ENCODE peak calls at places on chromosomes 13 and 19, in five cellular contexts. D is DND-41, V is cardiac muscle cell, Q is GM06990, A is upper lobe of right lung. M is an unnamed sample.
A peak's percentile ranks its signal among the peaks of the same experiment; 100 is the strongest.

GRCh38 chr19:18419699-18420460 is 682 bp downstream of the SSBP4 start:
- DNase-seq in V (no peak), Q (peak; percentile 73), D (peak; percentile 71), A (peak; percentile 75), M (no peak)

GRCh38 chr13:42102961-42103688 is 54.7 kb downstream of the DGKH start:
- DNase-seq in A (no peak), D (no peak), Q (no peak), V (no peak), M (peak; percentile 64)

GRCh38 chr19:15251010-15251748 is 18.9 kb upstream of the EPHX3 start:
- DNase-seq in Q (no peak), A (no peak), D (no peak), V (peak; percentile 69), M (no peak)

GRCh38 chr19:6778386-6778785 is 5.9 kb downstream of the VAV1 start:
- DNase-seq in D (no peak), A (no peak), V (no peak), Q (no peak), M (no peak)

GRCh38 chr19:48659768-48660167 is 13.0 kb downstream of the NTN5 start:
- DNase-seq in A (no peak), V (no peak), D (no peak), Q (no peak), M (peak; percentile 61)

GRCh38 chr13:35198821-35199220 is 256.8 kb downstream of the NBEA start:
- DNase-seq in D (no peak), A (no peak), Q (no peak), V (no peak), M (no peak)

GRCh38 chr19:18208098-18208951 is 4.5 kb upstream of the RAB3A start:
- DNase-seq in Q (no peak), A (peak; percentile 75), V (peak; percentile 87), D (peak; percentile 55), M (no peak)

GRCh38 chr19:53908106-53908932 is 759 bp upstream of the CACNG7 start:
- DNase-seq in D (no peak), A (no peak), Q (peak; percentile 36), V (peak; percentile 79), M (peak; percentile 19)

GRCh38 chr13:36999054-36999927 is at the start of gene ALG5:
- DNase-seq in Q (peak; percentile 93), V (peak; percentile 93), D (peak; percentile 92), A (peak; percentile 96), M (peak; percentile 75)

GRCh38 chr19:42601811-42602443 is 7.2 kb upstream of the CEACAM8 start:
- DNase-seq in V (peak; percentile 47), D (peak; percentile 63), A (no peak), Q (no peak), M (peak; percentile 21)

GRCh38 chr13:102312841-102313240 is 89.0 kb downstream of the FGF14 start:
- DNase-seq in Q (no peak), D (no peak), V (no peak), A (no peak), M (no peak)

GRCh38 chr13:102310691-102311432 is 91.0 kb downstream of the FGF14 start:
- DNase-seq in Q (no peak), V (no peak), D (no peak), A (no peak), M (no peak)

GRCh38 chr13:102311901-102312300 is 89.9 kb downstream of the FGF14 start:
- DNase-seq in V (no peak), D (no peak), Q (peak; percentile 35), A (no peak), M (no peak)

GRCh38 chr13:102309110-102309509 is 92.7 kb downstream of the FGF14 start:
- DNase-seq in A (peak; percentile 67), Q (no peak), V (no peak), D (no peak), M (peak; percentile 48)

DNA sequence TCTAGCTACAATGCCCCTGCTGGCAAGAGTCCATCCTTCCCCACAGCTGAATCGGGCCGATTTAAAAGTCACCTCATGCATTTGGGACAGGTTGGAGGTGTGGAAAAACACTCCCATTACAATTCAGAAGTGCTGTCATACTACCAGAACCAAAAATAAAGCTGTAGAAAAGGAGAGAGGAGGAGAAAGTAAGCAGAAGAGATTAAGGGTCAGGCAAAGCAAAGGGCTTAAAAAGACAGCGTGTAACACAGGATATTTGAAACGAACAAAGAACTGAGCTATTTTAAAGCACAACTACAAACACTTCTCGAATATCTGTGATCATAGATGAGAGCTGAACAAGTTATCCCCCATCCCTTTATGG is 90.4 kb downstream of the FGF14 start:
- DNase-seq in Q (no peak), D (no peak), A (no peak), V (no peak), M (no peak)
- TF ChIP-seq CTCF in Q (no peak), D (no peak), A (no peak), V (no peak), M (no peak)

DNA sequence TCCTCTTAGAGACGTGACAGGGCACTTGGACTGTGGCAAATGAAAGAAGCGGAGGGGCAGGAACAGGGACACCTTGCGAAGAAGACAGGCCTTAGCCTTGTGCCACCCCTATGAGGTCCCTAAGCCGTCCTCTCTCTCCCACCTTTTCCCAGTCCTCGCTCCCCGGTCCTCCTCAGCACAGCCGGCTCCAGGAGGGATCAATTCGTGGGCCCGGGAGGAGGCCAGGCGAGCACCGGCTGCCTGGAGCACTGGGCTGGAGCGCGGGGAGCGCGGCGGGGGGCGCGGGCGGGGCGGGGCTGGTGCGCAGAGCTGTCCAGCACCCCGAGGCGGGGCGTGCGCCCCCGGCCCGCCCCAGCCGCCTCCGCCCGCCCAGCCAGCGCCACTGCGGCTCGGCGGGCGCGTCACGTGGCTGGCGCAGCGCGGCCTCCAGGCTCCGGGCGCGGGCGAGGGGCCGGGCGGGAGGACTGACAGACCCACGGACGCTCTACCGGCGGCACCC is at the start of gene LRP3:
- DNase-seq in D (no peak), A (peak; percentile 78), V (peak; percentile 51), Q (no peak), M (no peak)
- H3K4me3 ChIP-seq in D (no peak within 1 kb of the TSS), A (peak within 1 kb of the TSS; percentile 56), V (peak within 1 kb of the TSS; percentile 89), Q (no peak within 1 kb of the TSS), M (peak within 1 kb of the TSS; percentile 43)

DNA sequence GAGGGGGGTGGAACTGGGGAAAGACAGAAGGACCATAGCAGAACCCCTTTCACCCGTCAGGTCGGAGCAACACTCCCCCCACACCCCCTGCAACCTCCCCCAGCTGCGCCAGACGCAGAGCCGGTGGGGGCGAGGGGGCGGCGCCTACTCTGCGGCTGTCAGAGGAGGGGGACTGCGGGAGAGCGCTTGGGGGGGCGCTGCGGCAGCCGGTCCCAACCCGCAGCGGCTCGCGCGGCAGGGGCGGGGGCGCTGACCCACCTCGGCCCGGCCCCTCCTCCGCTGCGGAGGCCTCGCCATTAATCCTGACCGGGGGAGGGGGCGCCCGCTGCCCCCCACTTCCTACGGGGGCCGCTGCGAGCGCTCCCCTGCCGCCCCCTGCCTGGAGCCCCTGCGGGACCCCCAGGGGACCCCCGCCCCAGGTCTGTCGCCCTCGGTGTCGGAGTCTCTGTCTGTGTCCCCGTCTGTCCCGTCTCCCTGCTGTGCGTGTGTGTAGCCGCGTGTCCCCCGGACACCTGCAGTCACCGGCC is 7.9 kb upstream of the NFIC start:
- DNase-seq in V (no peak), Q (no peak), A (no peak), D (peak; percentile 76), M (no peak)
- H3K27me3 ChIP-seq in V (peaks cover 55% of the 10 kb centered on the region), Q (no peaks in the 10 kb centered on the region), A (no peaks in the 10 kb centered on the region), D (peaks cover 10% of the 10 kb centered on the region), M (peaks cover 2% of the 10 kb centered on the region)

GRCh38 chr19:35151273-35152065 is 3.1 kb upstream of the FXYD5 start:
- DNase-seq in D (no peak), Q (no peak), A (no peak), V (no peak), M (no peak)
- TF ChIP-seq CTCF in D (no peak), Q (no peak), A (no peak), V (no peak), M (no peak)

DNA sequence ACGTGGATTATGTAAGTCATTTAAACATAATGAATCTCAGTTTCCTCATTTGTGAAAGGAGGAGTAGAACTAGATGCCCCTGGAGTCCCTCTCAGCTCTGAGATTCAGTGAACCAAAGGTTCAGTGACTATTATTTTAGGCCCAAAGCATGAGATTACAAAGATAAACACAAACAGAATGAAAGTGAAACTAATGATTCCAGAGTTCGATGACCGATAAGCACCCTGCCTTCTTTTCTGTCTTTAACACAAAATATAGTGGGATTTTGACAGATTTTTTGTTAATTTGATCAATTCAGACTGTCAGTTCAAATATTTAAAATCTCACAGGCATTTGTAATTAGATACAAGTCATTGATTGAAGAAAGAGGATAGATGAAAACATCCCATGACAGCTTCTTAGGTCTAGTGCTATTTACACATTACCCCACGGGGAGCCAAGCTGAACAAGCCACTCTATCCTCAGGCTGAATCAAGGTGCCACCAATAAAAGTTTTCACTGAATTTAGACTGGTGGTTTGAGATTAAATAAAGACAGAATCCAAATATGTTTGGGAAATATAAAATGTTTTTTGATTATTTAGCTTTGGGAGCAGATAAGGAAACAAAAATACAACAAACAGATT is 64.6 kb upstream of the RAP2A start:
- DNase-seq in D (peak; percentile 23), V (no peak), Q (peak; percentile 32), A (no peak), M (no peak)
- H3K4me3 ChIP-seq in D (peak overlapping the region; percentile 11), V (no peak overlapping the region), Q (peak overlapping the region; percentile 36), A (peak overlapping the region; percentile 41), M (peak overlapping the region; percentile 12)

DNA sequence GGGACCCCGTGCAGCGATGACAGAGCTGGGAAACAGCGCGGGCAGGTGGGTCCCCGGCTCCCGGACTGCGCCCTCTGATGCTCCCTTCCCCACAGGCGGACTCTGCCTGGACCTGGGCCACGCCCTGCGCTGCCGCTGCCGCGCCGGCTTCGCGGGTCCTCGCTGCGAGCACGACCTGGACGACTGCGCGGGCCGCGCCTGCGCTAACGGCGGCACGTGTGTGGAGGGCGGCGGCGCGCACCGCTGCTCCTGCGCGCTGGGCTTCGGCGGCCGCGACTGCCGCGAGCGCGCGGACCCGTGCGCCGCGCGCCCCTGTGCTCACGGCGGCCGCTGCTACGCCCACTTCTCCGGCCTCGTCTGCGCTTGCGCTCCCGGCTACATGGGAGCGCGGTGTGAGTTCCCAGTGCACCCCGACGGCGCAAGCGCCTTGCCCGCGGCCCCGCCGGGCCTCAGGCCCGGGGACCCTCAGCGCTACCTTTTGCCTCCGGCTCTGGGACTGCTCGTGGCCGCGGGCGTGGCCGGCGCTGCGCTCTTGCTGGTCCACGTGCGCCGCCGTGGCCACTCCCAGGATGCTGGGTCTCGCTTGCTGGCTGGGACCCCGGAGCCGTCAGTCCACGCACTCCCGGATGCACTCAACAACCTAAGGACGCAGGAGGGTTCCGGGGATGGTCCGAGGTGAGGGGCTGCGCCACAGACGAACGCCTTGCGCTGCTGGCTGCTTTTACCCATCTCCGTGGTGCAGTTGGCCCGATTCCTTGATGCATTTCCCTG is 7.8 kb upstream of the SELENOV start:
- DNase-seq in A (no peak), V (peak; percentile 79), D (no peak), Q (peak; percentile 91), M (peak; percentile 44)
- H3K27me3 ChIP-seq in A (peaks cover 61% of the 10 kb centered on the region), V (peaks cover 15% of the 10 kb centered on the region), D (no peaks in the 10 kb centered on the region), Q (no peaks in the 10 kb centered on the region), M (no peaks in the 10 kb centered on the region)